ENCODE peak calls at places on chromosomes 13 and 19, in four cellular contexts. U, C, A and D are unnamed samples.

GRCh38 chr19:37977992-37978391 is 71.0 kb downstream of the SIPA1L3 start:
- DNase-seq in C (no peak), A (no peak), U (no peak), D (no peak)

GRCh38 chr13:94154362-94154761 is 325.1 kb downstream of the DCT start:
- DNase-seq in A (no peak), C (no peak), U (no peak), D (peak; percentile 11)

GRCh38 chr19:42443944-42444398 is 1.2 kb upstream of the CXCL17 start:
- DNase-seq in U (no peak), A (no peak), C (no peak), D (peak; percentile 95)

GRCh38 chr19:33192010-33192409 is 2.1 kb upstream of the LRP3 start:
- DNase-seq in U (no peak), A (no peak), C (no peak), D (no peak)

GRCh38 chr13:90375851-90376250 is 971.6 kb upstream of the MIR17HG start:
- DNase-seq in A (no peak), C (no peak), U (peak; percentile 1), D (no peak)

GRCh38 chr19:14059093-14059480 is 2.8 kb downstream of the PALM3 start:
- DNase-seq in U (no peak), A (no peak), C (peak; percentile 61), D (no peak)

GRCh38 chr19:861756-862528 is 2.5 kb downstream of the CFD start:
- DNase-seq in A (no peak), U (peak; percentile 78), C (peak; percentile 94), D (peak; percentile 41)

GRCh38 chr13:33775339-33776108 is 42.4 kb upstream of the RFC3 start:
- DNase-seq in U (no peak), A (no peak), C (no peak), D (no peak)

GRCh38 chr13:82275644-82276043 is 1606.6 kb downstream of the SLITRK1 start:
- DNase-seq in C (no peak), U (no peak), A (no peak), D (no peak)

GRCh38 chr19:39542198-39542597 is 2.2 kb upstream of the EID2 start:
- DNase-seq in U (no peak), A (no peak), C (no peak), D (no peak)

GRCh38 chr19:31589109-31589508 is 239.9 kb upstream of the TSHZ3 start:
- DNase-seq in C (no peak), U (no peak), A (no peak), D (no peak)

GRCh38 chr19:3321696-3322095 is 44.7 kb upstream of the NFIC start:
- DNase-seq in A (no peak), C (peak; percentile 5), U (no peak), D (no peak)

GRCh38 chr13:111337741-111338140 is 17.3 kb downstream of the TEX29 start:
- DNase-seq in A (no peak), C (no peak), U (no peak), D (no peak)

GRCh38 chr19:38655148-38655824 is 7.8 kb downstream of the ACTN4 start:
- DNase-seq in U (no peak), C (no peak), A (no peak), D (no peak)

GRCh38 chr19:681029-681626 is 4.9 kb downstream of the FSTL3 start:
- DNase-seq in C (peak; percentile 95), U (no peak), A (no peak), D (no peak)

GRCh38 chr19:48890551-48890950 is 8.0 kb downstream of the TULP2 start:
- DNase-seq in U (no peak), C (no peak), A (no peak), D (no peak)

GRCh38 chr19:1065606-1066109 is 1.3 kb upstream of the ARHGAP45 start:
- DNase-seq in U (no peak), C (no peak), A (no peak), D (no peak)

GRCh38 chr19:18204394-18205179 is 745 bp upstream of the RAB3A start:
- DNase-seq in U (no peak), A (no peak), C (no peak), D (no peak)

GRCh38 chr19:18203863-18204393 is at the start of gene RAB3A:
- DNase-seq in C (peak; percentile 97), A (peak; percentile 99), U (peak; percentile 100), D (peak; percentile 99)

GRCh38 chr19:18203408-18203862 is 407 bp downstream of the RAB3A start:
- DNase-seq in C (peak; percentile 47), A (no peak), U (no peak), D (no peak)

GRCh38 chr19:18205180-18205915 is 1.5 kb upstream of the RAB3A start:
- DNase-seq in A (no peak), U (no peak), C (peak; percentile 65), D (no peak)

DNA sequence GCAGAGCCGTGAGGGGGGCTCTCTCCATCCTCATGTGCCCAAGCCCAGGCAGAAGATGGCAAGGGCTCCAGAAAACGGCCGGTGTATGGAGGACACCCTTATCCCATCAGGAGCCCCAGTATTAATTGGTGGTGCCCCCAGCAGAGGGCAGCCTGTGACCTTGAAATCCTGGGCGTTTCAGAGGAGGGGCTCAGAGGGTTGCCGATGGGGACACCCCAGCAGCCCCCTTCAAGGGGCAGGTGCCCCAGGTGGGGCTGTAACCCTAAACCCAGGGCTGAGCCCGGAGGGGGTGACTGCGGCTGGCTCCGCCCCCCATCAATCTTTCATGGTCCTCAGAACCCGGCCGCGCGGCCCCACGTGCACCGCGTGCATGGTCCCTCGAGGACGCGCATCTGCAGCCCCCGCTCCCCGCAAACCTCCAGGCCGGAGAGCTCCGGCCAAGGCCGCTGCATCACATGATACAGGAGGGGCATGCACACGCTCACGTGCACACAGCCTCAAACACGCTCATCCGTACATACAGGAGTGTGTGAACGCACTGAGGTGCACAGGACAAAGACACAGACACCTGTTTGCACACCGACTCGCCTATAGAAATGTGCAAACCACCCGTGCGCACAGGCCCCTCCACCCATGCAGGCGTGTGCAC is 959 bp downstream of the RAB3A start:
- DNase-seq in A (no peak), C (peak; percentile 54), U (no peak), D (no peak)
- TF ChIP-seq CHD4 in A (no peak), C (no peak), U (no peak), D (no peak)

GRCh38 chr13:103403148-103403740 is 337.0 kb upstream of the SLC10A2 start:
- DNase-seq in C (no peak), U (no peak), A (no peak), D (no peak)
- TF ChIP-seq CHD4 in C (no peak), U (no peak), A (no peak), D (no peak)

DNA sequence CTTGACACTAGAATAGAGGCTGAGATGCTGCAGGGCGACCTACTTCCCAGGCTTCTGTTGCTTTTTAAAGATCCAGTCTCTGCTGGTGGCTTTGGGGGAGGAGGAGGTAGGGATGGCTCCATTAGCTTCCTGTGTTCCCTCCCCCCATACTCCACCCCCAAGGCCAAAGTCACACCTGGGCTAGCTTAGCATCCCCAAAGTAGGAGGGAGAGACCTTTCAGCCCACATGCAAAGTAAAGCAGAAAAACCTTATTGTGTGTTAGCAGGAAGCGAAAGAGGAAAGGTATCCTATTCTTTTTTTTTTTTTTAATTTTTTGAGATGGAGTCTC is 3.2 kb upstream of the TNPO2 start:
- DNase-seq in A (no peak), C (no peak), U (no peak), D (no peak)
- TF ChIP-seq CHD4 in A (no peak), C (no peak), U (no peak), D (no peak)

GRCh38 chr19:16252459-16253205 is 54.9 kb downstream of the AP1M1 start:
- DNase-seq in U (no peak), C (no peak), A (peak; percentile 24), D (no peak)
- TF ChIP-seq CHD4 in U (no peak), C (no peak), A (no peak), D (no peak)

DNA sequence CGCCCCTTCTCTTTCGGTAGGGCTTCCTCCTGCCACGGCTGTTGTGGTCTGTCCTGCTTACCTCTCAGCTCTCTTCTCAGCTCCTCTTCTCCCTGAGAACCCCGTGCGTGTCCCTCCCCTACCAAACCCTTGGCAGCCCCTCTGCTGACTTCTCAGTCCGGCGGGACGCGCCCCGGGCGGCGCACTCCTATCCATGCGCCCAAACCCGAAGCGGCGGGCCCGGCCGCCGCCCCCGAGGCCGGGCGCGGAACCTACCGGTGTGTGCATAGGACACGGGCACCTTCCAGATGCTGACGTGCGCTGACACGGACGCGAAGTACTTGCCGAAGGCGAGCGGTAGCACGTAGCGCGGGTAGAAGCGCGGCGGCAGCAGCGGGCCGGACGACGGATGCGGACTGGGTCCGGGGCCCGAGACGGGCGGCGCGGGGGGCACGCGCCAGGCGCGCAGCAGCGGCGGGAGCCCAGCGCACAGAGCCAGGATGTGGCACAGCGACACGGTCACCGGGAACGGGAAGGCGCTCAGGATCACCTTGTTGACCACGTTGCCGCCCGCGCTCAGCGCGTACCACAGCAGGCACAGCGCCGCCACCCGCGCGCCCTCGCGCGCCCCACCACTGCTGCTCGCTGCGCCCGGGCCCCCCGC is 405 bp downstream of the SLC35E1 start:
- DNase-seq in U (peak; percentile 13), C (no peak), A (no peak), D (no peak)
- TF ChIP-seq CHD4 in U (no peak), C (no peak), A (no peak), D (no peak)